ENCODE peak calls at places on chromosome 10, in seven cellular contexts. Q is neural progenitor cell, L is naive B cell, Y is renal cortical epithelial cell, R is fibroblast of villous mesenchyme, O is progenitor cell of endocrine pancreas, C is cardiac muscle cell. D is an unnamed sample.

GRCh38 chr10:131195116-131195515 is 116.4 kb downstream of the TCERG1L start:
- DNase-seq in R (no peak), C (no peak), Y (no peak), O (peak; percentile 3), Q (no peak), L (no peak), D (no peak)

GRCh38 chr10:131216681-131217230 is 94.8 kb downstream of the TCERG1L start:
- DNase-seq in R (no peak), L (no peak), Y (no peak), O (no peak), C (no peak), Q (no peak), D (no peak)

GRCh38 chr10:114517681-114518250 is 113.5 kb upstream of the AFAP1L2 start:
- DNase-seq in C (no peak), Q (no peak), R (no peak), Y (no peak), L (no peak), O (no peak), D (peak; percentile 13)

GRCh38 chr10:11153766-11154165 is 136.1 kb downstream of the CELF2 start:
- DNase-seq in R (no peak), O (no peak), L (no peak), Q (no peak), Y (no peak), C (no peak), D (no peak)

GRCh38 chr10:49523301-49523700 is 15.6 kb downstream of the ERCC6 start:
- DNase-seq in Y (no peak), R (no peak), C (no peak), L (no peak), Q (no peak), O (no peak), D (no peak)

GRCh38 chr10:71187600-71187999 is 24.8 kb upstream of the UNC5B start:
- DNase-seq in O (no peak), C (no peak), R (peak; percentile 7), Y (peak; percentile 5), L (no peak), Q (no peak), D (no peak)

GRCh38 chr10:95273393-95274312 is 17.1 kb downstream of the PDLIM1 start:
- DNase-seq in O (no peak), Q (no peak), C (no peak), Y (peak; percentile 75), L (no peak), R (peak; percentile 99), D (peak; percentile 88)

GRCh38 chr10:104631946-104632345 is 9.1 kb upstream of the SORCS3 start:
- DNase-seq in O (no peak), Y (no peak), Q (no peak), R (no peak), L (no peak), C (no peak), D (no peak)

GRCh38 chr10:49307921-49308320 is 9.0 kb downstream of the C10orf71 start:
- DNase-seq in R (no peak), Q (no peak), O (no peak), L (no peak), C (no peak), Y (no peak), D (peak; percentile 26)

GRCh38 chr10:43074409-43074808 is 2.5 kb upstream of the RET start:
- DNase-seq in Y (no peak), Q (no peak), C (no peak), O (no peak), R (no peak), L (no peak), D (no peak)

GRCh38 chr10:12130237-12130872 is 878 bp downstream of the SEC61A2 start:
- DNase-seq in C (peak; percentile 61), Q (peak; percentile 76), O (no peak), Y (peak; percentile 58), L (peak; percentile 63), R (peak; percentile 69), D (peak; percentile 70)

GRCh38 chr10:49164587-49165188 is 23.5 kb downstream of the TMEM273 start:
- DNase-seq in L (peak; percentile 31), R (peak; percentile 43), O (peak; percentile 41), C (peak; percentile 75), Y (peak; percentile 35), Q (peak; percentile 72), D (peak; percentile 21)

GRCh38 chr10:132162590-132163277 is 24.0 kb upstream of the DPYSL4 start:
- DNase-seq in R (no peak), L (no peak), C (no peak), Y (no peak), O (no peak), Q (no peak), D (no peak)

GRCh38 chr10:47372726-47373125 is 11.4 kb downstream of the ZNF488 start:
- DNase-seq in O (no peak), R (no peak), C (no peak), Y (no peak), Q (no peak), L (no peak), D (no peak)

GRCh38 chr10:61937631-61938284 is 36.3 kb downstream of the ARID5B start:
- DNase-seq in L (no peak), C (no peak), Y (peak; percentile 71), O (no peak), R (peak; percentile 93), Q (no peak), D (peak; percentile 86)

GRCh38 chr10:44380829-44381600 is 3.9 kb downstream of the CXCL12 start:
- DNase-seq in O (no peak), L (no peak), R (no peak), Q (no peak), Y (no peak), C (no peak), D (no peak)

GRCh38 chr10:73744690-73744994 is 470 bp downstream of the SEC24C start:
- DNase-seq in R (peak; percentile 73), L (no peak), C (peak; percentile 85), O (peak; percentile 30), Q (peak; percentile 85), Y (peak; percentile 43), D (peak; percentile 50)

GRCh38 chr10:84348431-84348830 is 20.0 kb downstream of the CCSER2 start:
- DNase-seq in R (peak; percentile 8), O (no peak), C (no peak), L (no peak), Q (no peak), Y (no peak), D (peak; percentile 21)

GRCh38 chr10:100562806-100563293 is 27.1 kb downstream of the HIF1AN start:
- DNase-seq in Q (peak; percentile 71), C (peak; percentile 49), L (no peak), R (peak; percentile 17), O (no peak), Y (peak; percentile 60), D (peak; percentile 29)

GRCh38 chr10:113679463-113680171 is at the start of gene CASP7:
- DNase-seq in L (peak; percentile 74), Y (peak; percentile 28), R (peak; percentile 88), O (peak; percentile 67), Q (peak; percentile 96), C (peak; percentile 92), D (peak; percentile 45)

GRCh38 chr10:91598211-91598981 is 34.5 kb downstream of the PPP1R3C start:
- DNase-seq in O (no peak), L (no peak), Y (peak; percentile 86), Q (no peak), C (no peak), R (peak; percentile 99), D (peak; percentile 92)

GRCh38 chr10:96858038-96858705 is 26.1 kb downstream of the LCOR start:
- DNase-seq in Q (no peak), L (no peak), R (peak; percentile 52), O (no peak), Y (no peak), C (no peak), D (no peak)

GRCh38 chr10:71821909-71822763 is 28.9 kb downstream of the PSAP start:
- DNase-seq in Y (no peak), Q (no peak), O (no peak), C (no peak), R (no peak), L (no peak), D (no peak)

GRCh38 chr10:114271014-114271778 is 32.1 kb downstream of the VWA2 start:
- DNase-seq in L (no peak), O (no peak), Q (no peak), C (peak; percentile 44), R (no peak), Y (peak; percentile 82), D (peak; percentile 89)

GRCh38 chr10:78700413-78700812 is 368.4 kb upstream of the ZMIZ1 start:
- DNase-seq in Y (no peak), R (no peak), C (peak; percentile 24), Q (no peak), L (no peak), O (no peak), D (peak; percentile 68)

GRCh38 chr10:98367626-98368451 is 47.1 kb downstream of the PYROXD2 start:
- DNase-seq in Q (no peak), L (no peak), Y (no peak), C (no peak), R (no peak), O (no peak), D (no peak)